ENCODE peak calls at places on chromosomes 16 and 17, in eight cellular contexts. G is tibial nerve, L is stomach, K is esophagus muscularis mucosa, R is transverse colon, N is thyroid gland, B is spleen, S is A549. W is an unnamed sample.

GRCh38 chr16:90031931-90032663 is 12.8 kb upstream of the DBNDD1 start:
- DNase-seq in G (no peak), L (no peak), K (no peak), R (no peak), N (no peak), B (no peak), S (no peak), W (no peak)

GRCh38 chr17:10605221-10605783 is 51.8 kb downstream of the MYH3 start:
- DNase-seq in G (no peak), L (no peak), K (no peak), R (no peak), N (no peak), B (no peak), S (no peak), W (no peak)

GRCh38 chr17:59837362-59838195 is 55.2 kb downstream of the TUBD1 start:
- DNase-seq in G (peak; percentile 82), L (peak; percentile 86), K (no peak), R (peak; percentile 83), N (peak; percentile 89), B (no peak), S (peak; percentile 81), W (peak; percentile 65)

GRCh38 chr17:34663714-34664113 is 84.3 kb downstream of the TMEM132E start:
- DNase-seq in G (no peak), L (no peak), K (no peak), R (no peak), N (no peak), B (no peak), S (no peak), W (no peak)

GRCh38 chr16:276360-277077 is 775 bp upstream of the RGS11 start:
- DNase-seq in G (no peak), L (no peak), K (no peak), R (no peak), N (no peak), B (no peak), S (no peak), W (no peak)

GRCh38 chr17:45775148-45775547 is 9.0 kb upstream of the CRHR1 start:
- DNase-seq in G (no peak), L (no peak), K (no peak), R (no peak), N (no peak), B (no peak), S (no peak), W (peak; percentile 38)

GRCh38 chr17:45339646-45340605 is 23.1 kb upstream of the MAP3K14 start:
- DNase-seq in G (no peak), L (no peak), K (no peak), R (no peak), N (no peak), B (peak; percentile 32), S (no peak), W (peak; percentile 9)

GRCh38 chr17:44273607-44274006 is 5.7 kb upstream of the SLC4A1 start:
- DNase-seq in G (no peak), L (no peak), K (no peak), R (no peak), N (peak; percentile 30), B (no peak), S (no peak), W (no peak)

GRCh38 chr17:50258647-50259483 is 15.4 kb upstream of the TMEM92 start:
- DNase-seq in G (no peak), L (no peak), K (peak; percentile 80), R (no peak), N (no peak), B (no peak), S (no peak), W (peak; percentile 41)

GRCh38 chr17:11744696-11745095 is 146.4 kb downstream of the DNAH9 start:
- DNase-seq in G (no peak), L (no peak), K (no peak), R (no peak), N (no peak), B (no peak), S (no peak), W (no peak)

GRCh38 chr17:923633-924032 is 55.9 kb downstream of the NXN start:
- DNase-seq in G (no peak), L (no peak), K (no peak), R (no peak), N (no peak), B (no peak), S (no peak), W (no peak)

GRCh38 chr17:64357191-64357981 is 33.3 kb downstream of the PECAM1 start:
- DNase-seq in G (peak; percentile 70), L (no peak), K (peak; percentile 93), R (peak; percentile 41), N (no peak), B (no peak), S (no peak), W (peak; percentile 53)

GRCh38 chr17:77433385-77434135 is 292.8 kb downstream of the SEC14L1 start:
- DNase-seq in G (no peak), L (no peak), K (no peak), R (no peak), N (no peak), B (no peak), S (no peak), W (no peak)

GRCh38 chr17:27362909-27363308 is 69.0 kb downstream of the WSB1 start:
- DNase-seq in G (no peak), L (no peak), K (no peak), R (no peak), N (no peak), B (no peak), S (no peak), W (peak; percentile 15)

GRCh38 chr16:9797306-9797705 is 384.9 kb downstream of the GRIN2A start:
- DNase-seq in G (no peak), L (no peak), K (no peak), R (no peak), N (no peak), B (no peak), S (no peak), W (no peak)

GRCh38 chr16:66508914-66509496 is 40.9 kb downstream of the TK2 start:
- DNase-seq in G (no peak), L (peak; percentile 16), K (no peak), R (no peak), N (no peak), B (peak; percentile 60), S (no peak), W (no peak)

GRCh38 chr17:77769762-77770161 is 188.7 kb upstream of the TNRC6C start:
- DNase-seq in G (no peak), L (no peak), K (no peak), R (no peak), N (no peak), B (no peak), S (no peak), W (no peak)

DNA sequence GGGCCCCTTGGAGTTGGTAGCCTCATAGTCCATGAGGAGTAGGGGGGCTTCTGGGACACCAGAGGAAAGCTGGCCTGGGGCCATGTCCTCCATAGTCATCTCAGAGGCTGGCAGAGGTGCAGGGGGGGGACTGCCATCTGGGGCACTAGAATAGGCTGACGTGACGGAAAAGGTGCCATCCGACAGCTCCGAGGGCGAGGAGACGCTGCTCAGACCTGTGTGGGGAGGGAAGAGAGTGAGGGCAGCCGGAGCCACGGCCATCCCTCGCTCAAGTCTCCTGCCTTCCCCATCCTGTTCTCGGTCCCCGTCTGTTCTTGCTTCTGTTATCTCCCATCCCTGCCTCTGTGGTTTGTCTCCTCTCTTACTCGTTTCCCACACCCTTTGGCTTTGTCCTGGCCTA is 4.7 kb upstream of the SPAG7 start:
- DNase-seq in G (no peak), L (no peak), K (no peak), R (no peak), N (no peak), B (no peak), S (no peak), W (no peak)
- H3K27ac ChIP-seq in G (no peak overlapping the region), L (no peak overlapping the region), K (peak overlapping the region; percentile 46), R (no peak overlapping the region), N (no peak overlapping the region), B (no peak overlapping the region), S (no peak overlapping the region), W (peak overlapping the region; percentile 89)

GRCh38 chr17:51767287-51767686 is 391.2 kb downstream of the CA10 start:
- DNase-seq in G (no peak), L (no peak), K (no peak), R (no peak), N (no peak), B (no peak), S (no peak), W (no peak)
- TF ChIP-seq CTCF in G (no peak), L (no peak), K (no peak), R (no peak), N (no peak), B (no peak), S (no peak), W (no peak)

DNA sequence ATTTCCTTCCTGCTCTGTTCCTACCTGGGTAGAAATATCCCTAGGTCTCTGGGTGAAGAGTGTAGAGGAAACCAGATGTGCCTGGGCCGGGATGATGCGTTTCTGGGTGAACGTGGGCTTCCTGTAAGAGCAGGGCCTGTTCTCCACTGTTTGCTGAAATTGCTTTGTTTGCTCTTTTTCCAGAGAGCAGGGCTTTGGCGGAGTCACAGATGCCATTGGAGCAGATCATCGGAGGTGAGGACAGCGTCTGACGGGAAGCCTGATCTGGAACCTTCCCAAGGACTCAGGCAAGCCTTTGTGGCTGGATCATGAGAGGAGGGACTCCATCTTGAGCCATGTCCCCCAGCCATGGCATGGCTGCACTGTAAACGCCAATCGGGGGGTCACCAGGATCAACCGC is 15.4 kb downstream of the DHODH start:
- DNase-seq in G (no peak), L (no peak), K (no peak), R (no peak), N (no peak), B (no peak), S (no peak), W (no peak)
- TF ChIP-seq POLR2A in G (no peak), L (no peak), K (no peak), R (no peak), N (no peak), B (no peak), S (no peak), W (no peak)

GRCh38 chr17:81273698-81274470 is 21.2 kb downstream of the SLC38A10 start:
- DNase-seq in G (no peak), L (no peak), K (no peak), R (no peak), N (no peak), B (no peak), S (no peak), W (no peak)

GRCh38 chr17:81271226-81271625 is 23.9 kb downstream of the SLC38A10 start:
- DNase-seq in G (no peak), L (no peak), K (no peak), R (no peak), N (no peak), B (no peak), S (no peak), W (no peak)

GRCh38 chr17:81274471-81274855 is 20.6 kb downstream of the SLC38A10 start:
- DNase-seq in G (no peak), L (no peak), K (no peak), R (no peak), N (no peak), B (no peak), S (no peak), W (no peak)

GRCh38 chr17:81270279-81270678 is 24.8 kb downstream of the SLC38A10 start:
- DNase-seq in G (no peak), L (no peak), K (no peak), R (no peak), N (no peak), B (no peak), S (no peak), W (no peak)

DNA sequence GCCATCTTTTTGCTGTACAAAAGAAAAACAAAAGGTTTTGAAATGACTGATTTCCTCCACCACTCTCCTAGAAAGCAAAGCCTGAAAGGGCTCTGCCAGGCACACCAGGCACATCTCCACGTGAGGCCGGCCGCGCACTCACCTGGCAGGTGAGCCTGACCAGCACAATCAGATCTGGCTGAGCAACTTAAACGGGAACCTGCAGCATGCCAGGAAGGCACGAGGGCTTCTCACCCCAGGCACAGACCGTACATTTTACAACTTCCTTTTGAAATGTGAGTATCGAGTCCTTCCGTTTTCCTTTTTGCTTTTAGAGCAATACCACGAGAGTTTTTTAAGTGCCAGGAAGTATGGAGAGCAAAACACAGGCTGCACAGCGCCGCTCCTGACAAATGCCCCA is 22.5 kb downstream of the SLC38A10 start:
- DNase-seq in G (no peak), L (peak; percentile 84), K (no peak), R (no peak), N (no peak), B (no peak), S (no peak), W (peak; percentile 46)
- H3K27ac ChIP-seq in G (no peak overlapping the region), L (no peak overlapping the region), K (no peak overlapping the region), R (no peak overlapping the region), N (no peak overlapping the region), B (peak overlapping the region; percentile 22), S (no peak overlapping the region), W (no peak overlapping the region)

W was measured in breast epithelium.